ENCODE peak calls at places on chromosomes 12 and 14, in seven cellular contexts. D, A, N, S, G, K and W are unnamed samples.
A peak's percentile ranks its signal among the peaks of the same experiment; 100 is the strongest.

GRCh38 chr14:94269156-94269555 is 23.9 kb downstream of the SERPINA10 start:
- DNase-seq in A (no peak), D (no peak), K (no peak), N (no peak), G (no peak), S (no peak), W (no peak)

GRCh38 chr12:32025906-32026305 is 66.7 kb downstream of the RESF1 start:
- DNase-seq in G (no peak), K (peak; percentile 81), A (no peak), S (no peak), N (peak; percentile 20), D (peak; percentile 63), W (no peak)

GRCh38 chr12:24212496-24212895 is 263.0 kb upstream of the SOX5 start:
- DNase-seq in S (no peak), A (no peak), N (no peak), G (no peak), K (no peak), D (peak; percentile 7), W (no peak)

GRCh38 chr12:34395056-34396005 is 373.0 kb downstream of the ALG10 start:
- DNase-seq in G (peak; percentile 0), S (peak; percentile 7), D (no peak), N (no peak), K (peak; percentile 76), A (peak; percentile 5), W (peak; percentile 4)

GRCh38 chr14:93949511-93950075 is 22.4 kb downstream of the FAM181A start:
- DNase-seq in S (no peak), D (no peak), G (no peak), A (no peak), N (no peak), K (no peak), W (no peak)

GRCh38 chr12:46825526-46826414 is at the start of gene SLC38A4:
- DNase-seq in A (peak; percentile 50), G (peak; percentile 31), D (no peak), N (no peak), S (no peak), K (no peak), W (no peak)

GRCh38 chr12:62750941-62751843 is 183.8 kb downstream of the PPM1H start:
- DNase-seq in D (no peak), N (no peak), G (no peak), S (no peak), A (no peak), K (no peak), W (no peak)

GRCh38 chr12:132445884-132446471 is 44.0 kb upstream of the FBRSL1 start:
- DNase-seq in A (peak; percentile 24), N (peak; percentile 57), S (peak; percentile 61), D (peak; percentile 29), K (no peak), G (peak; percentile 43), W (no peak)

GRCh38 chr12:49041036-49041880 is 19.3 kb downstream of the KMT2D start:
- DNase-seq in K (no peak), G (no peak), N (no peak), S (no peak), A (no peak), D (no peak), W (no peak)

GRCh38 chr14:48973136-48973535 is 613.0 kb downstream of the RPS29 start:
- DNase-seq in A (no peak), K (no peak), S (no peak), G (no peak), N (no peak), D (no peak), W (no peak)

GRCh38 chr12:122917508-122918227 is 21.7 kb upstream of the VPS37B start:
- DNase-seq in K (no peak), A (peak; percentile 43), N (no peak), G (no peak), D (no peak), S (peak; percentile 59), W (no peak)

GRCh38 chr12:2487278-2487677 is 307.5 kb upstream of the FKBP4 start:
- DNase-seq in G (no peak), D (no peak), K (no peak), N (no peak), A (no peak), S (no peak), W (no peak)

GRCh38 chr12:91695964-91696363 is 449.7 kb downstream of the BTG1 start:
- DNase-seq in D (no peak), N (no peak), A (no peak), S (no peak), G (no peak), K (no peak), W (no peak)

GRCh38 chr12:120357104-120357503 is 11.9 kb downstream of the MSI1 start:
- DNase-seq in A (no peak), D (no peak), K (no peak), G (no peak), S (no peak), N (no peak), W (no peak)

GRCh38 chr14:55129428-55130193 is 559 bp downstream of the LGALS3 start:
- DNase-seq in G (peak; percentile 39), D (peak; percentile 74), A (peak; percentile 44), K (peak; percentile 95), S (peak; percentile 80), N (peak; percentile 22), W (peak; percentile 83)

GRCh38 chr14:55130194-55130550 is 1.1 kb downstream of the LGALS3 start:
- DNase-seq in N (no peak), A (no peak), S (no peak), G (no peak), D (no peak), K (no peak), W (no peak)

GRCh38 chr14:55133416-55133815 is 4.4 kb downstream of the LGALS3 start:
- DNase-seq in G (no peak), A (no peak), D (no peak), K (no peak), N (no peak), S (no peak), W (no peak)

GRCh38 chr14:55129086-55129427 is at the start of gene LGALS3:
- DNase-seq in G (peak; percentile 23), A (peak; percentile 59), N (peak; percentile 21), D (peak; percentile 76), K (peak; percentile 96), S (peak; percentile 82), W (peak; percentile 72)

DNA sequence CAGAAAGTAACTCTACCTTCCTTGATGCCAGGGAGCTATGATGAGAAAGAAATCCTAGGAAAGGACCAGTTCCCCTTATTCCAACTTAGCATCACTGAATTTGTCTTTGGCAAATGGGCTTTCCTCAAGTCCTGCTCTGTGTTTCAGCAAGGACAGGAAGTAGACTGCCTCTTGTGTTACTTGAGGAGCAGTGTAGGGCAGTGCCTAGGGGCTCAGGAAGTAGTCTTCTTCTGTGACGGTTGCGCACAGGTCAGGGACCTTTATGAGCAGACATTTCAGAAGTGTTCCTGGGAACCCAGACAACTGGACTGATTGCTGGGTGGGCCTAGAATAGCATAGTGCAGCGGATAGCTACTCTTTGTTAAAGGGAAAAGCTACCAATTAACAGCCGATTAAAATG is 2.7 kb downstream of the LGALS3 start:
- DNase-seq in K (no peak), N (no peak), D (peak; percentile 22), G (no peak), A (no peak), S (no peak), W (no peak)
- TF ChIP-seq CTCF in K (no peak), N (no peak), D (no peak), G (no peak), A (no peak), S (no peak), W (no peak)

GRCh38 chr14:46344327-46344937 is 307.1 kb downstream of the RPL10L start:
- DNase-seq in K (no peak), A (no peak), G (peak; percentile 31), S (no peak), N (no peak), D (peak; percentile 32), W (no peak)
- TF ChIP-seq CTCF in K (no peak), A (no peak), G (peak; percentile 56), S (peak; percentile 35), N (no peak), D (peak; percentile 51), W (no peak)

GRCh38 chr12:98955284-98955683 is 310.2 kb downstream of the APAF1 start:
- DNase-seq in G (peak; percentile 65), S (no peak), D (peak; percentile 44), K (no peak), A (no peak), N (no peak), W (no peak)
- TF ChIP-seq CTCF in G (peak; percentile 73), S (no peak), D (peak; percentile 53), K (no peak), A (no peak), N (no peak), W (no peak)

GRCh38 chr14:91834571-91834970 is 32.8 kb downstream of the TC2N start:
- DNase-seq in S (no peak), G (no peak), A (no peak), K (no peak), D (no peak), N (no peak), W (no peak)
- TF ChIP-seq CTCF in S (no peak), G (no peak), A (no peak), K (no peak), D (no peak), N (no peak), W (no peak)

GRCh38 chr12:27274706-27275105 is 30.6 kb downstream of the STK38L start:
- DNase-seq in A (no peak), S (no peak), G (no peak), D (no peak), K (no peak), N (no peak), W (no peak)
- TF ChIP-seq CTCF in A (no peak), S (no peak), G (no peak), D (no peak), K (no peak), N (no peak), W (no peak)

GRCh38 chr12:55845349-55845748 is 2.6 kb upstream of the MMP19 start:
- DNase-seq in A (no peak), S (no peak), N (no peak), D (no peak), G (no peak), K (no peak), W (no peak)

GRCh38 chr12:55843431-55843830 is 695 bp upstream of the MMP19 start:
- DNase-seq in G (no peak), K (no peak), A (no peak), D (no peak), N (no peak), S (no peak), W (no peak)

GRCh38 chr12:55840581-55841351 is 2.0 kb downstream of the MMP19 start:
- DNase-seq in G (no peak), S (no peak), D (no peak), K (no peak), A (no peak), N (no peak), W (no peak)

GRCh38 chr12:55845785-55846496 is 3.2 kb upstream of the MMP19 start:
- DNase-seq in D (no peak), K (no peak), S (no peak), N (no peak), A (no peak), G (no peak), W (no peak)

GRCh38 chr12:55842681-55843429 is at the start of gene MMP19:
- DNase-seq in K (no peak), G (no peak), N (no peak), A (no peak), S (no peak), D (no peak), W (no peak)
- TF ChIP-seq CTCF in K (no peak), G (no peak), N (no peak), A (no peak), S (no peak), D (no peak), W (no peak)